ENCODE peak calls at places on chromosomes 16 and 17, in nine cellular contexts. One of them, this sample, is unnamed.

GRCh38 chr17:47690121-47690520 is 3.8 kb upstream of the TBKBP1 start:
- DNase-seq in fibroblast of lung: no peak
- DNase-seq in esophagus muscularis mucosa: no peak
- DNase-seq in tibial nerve: no peak
- DNase-seq in AG09319: no peak
- DNase-seq in fibroblast of villous mesenchyme: no peak
- DNase-seq in left ventricle myocardium inferior: no peak
- DNase-seq in RWPE1: no peak
- DNase-seq in CD8-positive, alpha-beta T cell: no peak
- DNase-seq in this sample: no peak

GRCh38 chr16:22693670-22694340 is 120.2 kb upstream of the HS3ST2 start:
- DNase-seq in fibroblast of lung: no peak
- DNase-seq in esophagus muscularis mucosa: no peak
- DNase-seq in CD8-positive, alpha-beta T cell: no peak
- DNase-seq in fibroblast of villous mesenchyme: no peak
- DNase-seq in tibial nerve: no peak
- DNase-seq in AG09319: no peak
- DNase-seq in left ventricle myocardium inferior: no peak
- DNase-seq in RWPE1: no peak
- DNase-seq in this sample: no peak

GRCh38 chr16:70746040-70746707 is 54.8 kb downstream of the VAC14 start:
- DNase-seq in fibroblast of villous mesenchyme: peak
- DNase-seq in esophagus muscularis mucosa: peak
- DNase-seq in left ventricle myocardium inferior: peak
- DNase-seq in CD8-positive, alpha-beta T cell: no peak
- DNase-seq in tibial nerve: peak
- DNase-seq in AG09319: peak
- DNase-seq in RWPE1: peak
- DNase-seq in fibroblast of lung: peak
- DNase-seq in this sample: peak

GRCh38 chr16:81181013-81181720 is 57.3 kb upstream of the BCO1 start:
- DNase-seq in tibial nerve: peak
- DNase-seq in fibroblast of villous mesenchyme: peak
- DNase-seq in AG09319: peak
- DNase-seq in esophagus muscularis mucosa: peak
- DNase-seq in fibroblast of lung: peak
- DNase-seq in left ventricle myocardium inferior: peak
- DNase-seq in CD8-positive, alpha-beta T cell: no peak
- DNase-seq in RWPE1: peak
- DNase-seq in this sample: peak

GRCh38 chr17:81900181-81900820 is 1.7 kb upstream of the NPB start:
- DNase-seq in fibroblast of lung: no peak
- DNase-seq in tibial nerve: no peak
- DNase-seq in left ventricle myocardium inferior: no peak
- DNase-seq in esophagus muscularis mucosa: no peak
- DNase-seq in RWPE1: no peak
- DNase-seq in fibroblast of villous mesenchyme: no peak
- DNase-seq in CD8-positive, alpha-beta T cell: peak
- DNase-seq in AG09319: no peak
- DNase-seq in this sample: no peak

GRCh38 chr17:82693168-82693867 is 5.2 kb downstream of the RAB40B start:
- DNase-seq in esophagus muscularis mucosa: no peak
- DNase-seq in fibroblast of lung: no peak
- DNase-seq in tibial nerve: no peak
- DNase-seq in fibroblast of villous mesenchyme: no peak
- DNase-seq in RWPE1: no peak
- DNase-seq in AG09319: no peak
- DNase-seq in CD8-positive, alpha-beta T cell: no peak
- DNase-seq in left ventricle myocardium inferior: no peak
- DNase-seq in this sample: no peak

GRCh38 chr17:64306850-64307463 is 43.9 kb upstream of the TEX2 start:
- DNase-seq in fibroblast of villous mesenchyme: peak
- DNase-seq in tibial nerve: peak
- DNase-seq in CD8-positive, alpha-beta T cell: peak
- DNase-seq in esophagus muscularis mucosa: no peak
- DNase-seq in RWPE1: peak
- DNase-seq in left ventricle myocardium inferior: peak
- DNase-seq in AG09319: peak
- DNase-seq in fibroblast of lung: peak
- DNase-seq in this sample: peak

GRCh38 chr17:55547027-55547670 is 35.9 kb upstream of the SMIM36 start:
- DNase-seq in AG09319: no peak
- DNase-seq in RWPE1: no peak
- DNase-seq in fibroblast of lung: peak
- DNase-seq in esophagus muscularis mucosa: no peak
- DNase-seq in CD8-positive, alpha-beta T cell: no peak
- DNase-seq in fibroblast of villous mesenchyme: peak
- DNase-seq in tibial nerve: no peak
- DNase-seq in left ventricle myocardium inferior: no peak
- DNase-seq in this sample: no peak

GRCh38 chr17:82531431-82531881 is 11.9 kb downstream of the FOXK2 start:
- DNase-seq in fibroblast of lung: peak
- DNase-seq in fibroblast of villous mesenchyme: peak
- DNase-seq in RWPE1: no peak
- DNase-seq in AG09319: no peak
- DNase-seq in esophagus muscularis mucosa: no peak
- DNase-seq in tibial nerve: no peak
- DNase-seq in CD8-positive, alpha-beta T cell: no peak
- DNase-seq in left ventricle myocardium inferior: no peak
- DNase-seq in this sample: peak

GRCh38 chr17:14201087-14201486 is 35.6 kb downstream of the CDRT15 start:
- DNase-seq in esophagus muscularis mucosa: no peak
- DNase-seq in CD8-positive, alpha-beta T cell: peak
- DNase-seq in fibroblast of villous mesenchyme: peak
- DNase-seq in left ventricle myocardium inferior: no peak
- DNase-seq in AG09319: peak
- DNase-seq in RWPE1: no peak
- DNase-seq in tibial nerve: no peak
- DNase-seq in fibroblast of lung: peak
- DNase-seq in this sample: no peak

GRCh38 chr16:52869243-52869642 is 183.5 kb downstream of the CHD9NB start:
- DNase-seq in fibroblast of villous mesenchyme: no peak
- DNase-seq in AG09319: no peak
- DNase-seq in fibroblast of lung: no peak
- DNase-seq in esophagus muscularis mucosa: no peak
- DNase-seq in left ventricle myocardium inferior: no peak
- DNase-seq in tibial nerve: no peak
- DNase-seq in RWPE1: no peak
- DNase-seq in CD8-positive, alpha-beta T cell: no peak
- DNase-seq in this sample: no peak

GRCh38 chr17:41324180-41325075 is 8.9 kb upstream of the KRTAP17-1 start:
- DNase-seq in CD8-positive, alpha-beta T cell: peak
- DNase-seq in esophagus muscularis mucosa: no peak
- DNase-seq in left ventricle myocardium inferior: no peak
- DNase-seq in RWPE1: peak
- DNase-seq in fibroblast of lung: no peak
- DNase-seq in AG09319: no peak
- DNase-seq in tibial nerve: no peak
- DNase-seq in fibroblast of villous mesenchyme: peak
- DNase-seq in this sample: peak

GRCh38 chr17:9696279-9697044 is 51.1 kb downstream of the USP43 start:
- DNase-seq in AG09319: no peak
- DNase-seq in fibroblast of lung: no peak
- DNase-seq in esophagus muscularis mucosa: no peak
- DNase-seq in RWPE1: no peak
- DNase-seq in tibial nerve: no peak
- DNase-seq in left ventricle myocardium inferior: no peak
- DNase-seq in CD8-positive, alpha-beta T cell: no peak
- DNase-seq in fibroblast of villous mesenchyme: no peak
- DNase-seq in this sample: peak

GRCh38 chr17:48299760-48300159 is 130.3 kb downstream of the SKAP1 start:
- DNase-seq in AG09319: no peak
- DNase-seq in CD8-positive, alpha-beta T cell: no peak
- DNase-seq in RWPE1: no peak
- DNase-seq in esophagus muscularis mucosa: no peak
- DNase-seq in tibial nerve: no peak
- DNase-seq in left ventricle myocardium inferior: no peak
- DNase-seq in fibroblast of villous mesenchyme: no peak
- DNase-seq in fibroblast of lung: no peak
- DNase-seq in this sample: no peak

GRCh38 chr17:69909389-69909788 is 165.6 kb upstream of the KCNJ16 start:
- DNase-seq in AG09319: no peak
- DNase-seq in esophagus muscularis mucosa: no peak
- DNase-seq in CD8-positive, alpha-beta T cell: no peak
- DNase-seq in fibroblast of villous mesenchyme: no peak
- DNase-seq in tibial nerve: no peak
- DNase-seq in fibroblast of lung: peak
- DNase-seq in left ventricle myocardium inferior: no peak
- DNase-seq in RWPE1: no peak
- DNase-seq in this sample: no peak

GRCh38 chr17:60173304-60173807 is 23.6 kb downstream of the CA4 start:
- DNase-seq in RWPE1: no peak
- DNase-seq in AG09319: no peak
- DNase-seq in esophagus muscularis mucosa: no peak
- DNase-seq in left ventricle myocardium inferior: no peak
- DNase-seq in fibroblast of villous mesenchyme: peak
- DNase-seq in tibial nerve: no peak
- DNase-seq in CD8-positive, alpha-beta T cell: no peak
- DNase-seq in fibroblast of lung: peak
- DNase-seq in this sample: no peak

GRCh38 chr17:19363114-19363438 is 553 bp upstream of the B9D1 start:
- DNase-seq in CD8-positive, alpha-beta T cell: no peak
- DNase-seq in left ventricle myocardium inferior: no peak
- DNase-seq in fibroblast of lung: no peak
- DNase-seq in fibroblast of villous mesenchyme: no peak
- DNase-seq in esophagus muscularis mucosa: no peak
- DNase-seq in RWPE1: no peak
- DNase-seq in tibial nerve: no peak
- DNase-seq in AG09319: no peak
- DNase-seq in this sample: no peak
- TF ChIP-seq CTCF in CD8-positive, alpha-beta T cell: peak
- TF ChIP-seq CTCF in left ventricle myocardium inferior: peak
- TF ChIP-seq CTCF in fibroblast of lung: no peak
- TF ChIP-seq CTCF in fibroblast of villous mesenchyme: no peak
- TF ChIP-seq CTCF in esophagus muscularis mucosa: no peak
- TF ChIP-seq CTCF in RWPE1: peak
- TF ChIP-seq CTCF in tibial nerve: no peak
- TF ChIP-seq CTCF in AG09319: no peak
- TF ChIP-seq CTCF in this sample: no peak

GRCh38 chr16:68200120-68200783 is 35.7 kb downstream of the ESRP2 start:
- DNase-seq in tibial nerve: no peak
- DNase-seq in AG09319: no peak
- DNase-seq in left ventricle myocardium inferior: no peak
- DNase-seq in esophagus muscularis mucosa: no peak
- DNase-seq in CD8-positive, alpha-beta T cell: no peak
- DNase-seq in fibroblast of lung: peak
- DNase-seq in fibroblast of villous mesenchyme: peak
- DNase-seq in RWPE1: peak
- DNase-seq in this sample: peak

GRCh38 chr16:68206224-68206623 is 29.7 kb downstream of the ESRP2 start:
- DNase-seq in left ventricle myocardium inferior: no peak
- DNase-seq in fibroblast of lung: no peak
- DNase-seq in RWPE1: no peak
- DNase-seq in esophagus muscularis mucosa: no peak
- DNase-seq in tibial nerve: no peak
- DNase-seq in CD8-positive, alpha-beta T cell: no peak
- DNase-seq in fibroblast of villous mesenchyme: no peak
- DNase-seq in AG09319: no peak
- DNase-seq in this sample: no peak
- TF ChIP-seq CTCF in left ventricle myocardium inferior: no peak
- TF ChIP-seq CTCF in fibroblast of lung: no peak
- TF ChIP-seq CTCF in RWPE1: no peak
- TF ChIP-seq CTCF in esophagus muscularis mucosa: no peak
- TF ChIP-seq CTCF in tibial nerve: no peak
- TF ChIP-seq CTCF in CD8-positive, alpha-beta T cell: no peak
- TF ChIP-seq CTCF in fibroblast of villous mesenchyme: no peak
- TF ChIP-seq CTCF in AG09319: no peak
- TF ChIP-seq CTCF in this sample: no peak

DNA sequence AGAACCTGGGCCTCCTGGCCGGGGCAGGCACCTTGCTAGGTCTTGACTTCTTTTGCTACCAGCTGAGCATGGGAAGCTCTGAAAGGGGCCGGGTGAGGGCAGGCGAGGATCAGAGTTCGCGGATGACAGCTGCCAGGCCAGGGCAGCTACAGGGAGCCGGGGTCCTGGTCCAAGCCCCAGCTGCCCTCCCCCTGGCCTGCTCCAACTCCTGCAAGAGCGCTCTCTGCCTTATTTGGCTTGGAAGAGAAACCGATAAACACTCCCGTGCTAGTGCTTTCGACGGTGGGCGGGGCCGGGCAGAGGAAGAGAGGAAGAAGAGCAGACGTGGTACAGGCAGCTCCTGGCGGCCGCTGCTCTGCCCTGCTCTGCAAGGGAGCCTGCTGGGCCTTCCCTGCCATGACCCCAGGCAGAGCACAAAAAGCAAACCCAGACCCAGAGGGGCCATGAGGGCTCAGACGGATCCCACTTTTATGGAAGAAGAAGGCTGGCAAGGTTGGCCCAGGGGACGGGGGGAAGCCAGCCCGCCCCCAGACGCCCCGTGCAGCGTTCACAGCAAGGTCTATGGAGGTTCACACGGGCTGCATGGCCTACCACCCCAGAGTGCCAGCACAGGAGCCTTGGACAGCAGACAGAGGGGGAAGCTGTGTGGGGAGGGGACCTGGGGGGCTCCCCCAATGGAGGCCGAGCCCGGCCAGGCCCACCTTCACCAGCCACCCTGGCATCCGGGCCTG is 25.6 kb downstream of the PIEZO1 start:
- DNase-seq in fibroblast of lung: peak
- DNase-seq in fibroblast of villous mesenchyme: peak
- DNase-seq in esophagus muscularis mucosa: no peak
- DNase-seq in RWPE1: no peak
- DNase-seq in CD8-positive, alpha-beta T cell: peak
- DNase-seq in left ventricle myocardium inferior: no peak
- DNase-seq in AG09319: no peak
- DNase-seq in tibial nerve: peak
- DNase-seq in this sample: no peak
- TF ChIP-seq CTCF in fibroblast of lung: no peak
- TF ChIP-seq CTCF in fibroblast of villous mesenchyme: peak
- TF ChIP-seq CTCF in esophagus muscularis mucosa: peak
- TF ChIP-seq CTCF in RWPE1: no peak
- TF ChIP-seq CTCF in CD8-positive, alpha-beta T cell: no peak
- TF ChIP-seq CTCF in left ventricle myocardium inferior: no peak
- TF ChIP-seq CTCF in AG09319: no peak
- TF ChIP-seq CTCF in tibial nerve: no peak
- TF ChIP-seq CTCF in this sample: no peak

DNA sequence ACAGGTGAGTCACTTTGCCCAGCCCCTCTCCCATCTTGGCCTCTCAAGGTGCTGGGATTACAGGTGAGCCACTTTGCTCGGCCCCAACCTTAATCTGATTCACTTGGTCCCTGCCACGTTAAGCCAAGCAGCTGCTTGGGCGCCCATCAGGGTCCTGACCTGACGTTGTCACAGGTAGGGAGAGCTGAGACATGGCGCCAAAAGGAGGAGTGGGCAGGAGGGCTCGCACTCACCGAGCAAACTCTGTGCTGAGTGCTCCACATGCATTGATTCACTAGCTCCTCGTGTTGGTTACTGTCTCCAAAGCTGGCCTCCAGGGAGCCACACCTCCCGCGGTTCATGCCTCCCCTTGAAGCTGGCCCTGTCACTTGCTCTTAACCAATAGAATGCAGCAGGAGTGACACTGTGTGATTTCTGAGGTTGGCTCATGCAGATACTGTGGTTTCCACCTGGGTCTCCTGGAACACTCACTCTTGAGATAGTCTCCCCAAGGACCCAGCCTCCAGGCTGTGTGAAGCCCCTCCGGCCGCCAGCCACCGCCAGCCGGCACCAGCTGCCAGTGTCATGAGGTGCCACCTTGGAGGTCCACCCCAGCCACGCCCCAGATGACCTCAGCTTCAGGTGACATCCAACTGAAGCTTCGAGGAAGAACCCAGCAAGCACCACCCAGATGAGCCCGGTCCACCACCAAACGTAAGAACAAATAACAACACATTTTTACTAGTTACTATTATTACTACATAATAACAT is 223.0 kb downstream of the GSG1L start:
- DNase-seq in tibial nerve: no peak
- DNase-seq in left ventricle myocardium inferior: no peak
- DNase-seq in esophagus muscularis mucosa: no peak
- DNase-seq in RWPE1: no peak
- DNase-seq in fibroblast of villous mesenchyme: no peak
- DNase-seq in AG09319: no peak
- DNase-seq in fibroblast of lung: no peak
- DNase-seq in CD8-positive, alpha-beta T cell: no peak
- DNase-seq in this sample: no peak
- TF ChIP-seq CTCF in tibial nerve: no peak
- TF ChIP-seq CTCF in left ventricle myocardium inferior: no peak
- TF ChIP-seq CTCF in esophagus muscularis mucosa: no peak
- TF ChIP-seq CTCF in RWPE1: no peak
- TF ChIP-seq CTCF in fibroblast of villous mesenchyme: no peak
- TF ChIP-seq CTCF in AG09319: no peak
- TF ChIP-seq CTCF in fibroblast of lung: no peak
- TF ChIP-seq CTCF in CD8-positive, alpha-beta T cell: no peak
- TF ChIP-seq CTCF in this sample: no peak

This sample was measured in MCF 10A.